ENCODE peak calls at places on chromosomes 11 and 22, in six cellular contexts. One of them, this sample, is unnamed.

GRCh38 chr11:65973439-65974110 is 12.0 kb downstream of the SART1 start:
- DNase-seq in activated CD4-positive, alpha-beta T cell treated with anti-CD3 and anti-CD28 coated beads for 24 hours: no peak
- DNase-seq in amniotic stem cell: no peak
- DNase-seq in occipital lobe: no peak
- DNase-seq in EH: peak; percentile 28
- DNase-seq in endothelial cell: no peak
- DNase-seq in this sample: no peak

GRCh38 chr11:26741036-26741435 is 19.2 kb upstream of the SLC5A12 start:
- DNase-seq in activated CD4-positive, alpha-beta T cell treated with anti-CD3 and anti-CD28 coated beads for 24 hours: no peak
- DNase-seq in amniotic stem cell: peak; percentile 81
- DNase-seq in occipital lobe: no peak
- DNase-seq in EH: peak; percentile 63
- DNase-seq in endothelial cell: no peak
- DNase-seq in this sample: peak; percentile 90

GRCh38 chr22:46239261-46240048 is 10.6 kb downstream of the CDPF1 start:
- DNase-seq in activated CD4-positive, alpha-beta T cell treated with anti-CD3 and anti-CD28 coated beads for 24 hours: no peak
- DNase-seq in amniotic stem cell: no peak
- DNase-seq in occipital lobe: no peak
- DNase-seq in EH: no peak
- DNase-seq in endothelial cell: no peak
- DNase-seq in this sample: no peak

GRCh38 chr22:20418211-20418788 is 19.3 kb downstream of the SCARF2 start:
- DNase-seq in activated CD4-positive, alpha-beta T cell treated with anti-CD3 and anti-CD28 coated beads for 24 hours: peak; percentile 58
- DNase-seq in amniotic stem cell: peak; percentile 68
- DNase-seq in occipital lobe: peak; percentile 73
- DNase-seq in EH: peak; percentile 88
- DNase-seq in endothelial cell: peak; percentile 76
- DNase-seq in this sample: peak; percentile 57

GRCh38 chr11:109033627-109034340 is 368.9 kb downstream of the DDX10 start:
- DNase-seq in activated CD4-positive, alpha-beta T cell treated with anti-CD3 and anti-CD28 coated beads for 24 hours: no peak
- DNase-seq in amniotic stem cell: peak; percentile 61
- DNase-seq in occipital lobe: no peak
- DNase-seq in EH: peak; percentile 94
- DNase-seq in endothelial cell: no peak
- DNase-seq in this sample: no peak

GRCh38 chr22:40746428-40747220 is 67.3 kb downstream of the MCHR1 start:
- DNase-seq in activated CD4-positive, alpha-beta T cell treated with anti-CD3 and anti-CD28 coated beads for 24 hours: no peak
- DNase-seq in amniotic stem cell: no peak
- DNase-seq in occipital lobe: no peak
- DNase-seq in EH: peak; percentile 22
- DNase-seq in endothelial cell: no peak
- DNase-seq in this sample: no peak

GRCh38 chr22:23903328-23903971 is 9.3 kb downstream of the MIF start:
- DNase-seq in activated CD4-positive, alpha-beta T cell treated with anti-CD3 and anti-CD28 coated beads for 24 hours: no peak
- DNase-seq in amniotic stem cell: no peak
- DNase-seq in occipital lobe: no peak
- DNase-seq in EH: no peak
- DNase-seq in endothelial cell: no peak
- DNase-seq in this sample: peak; percentile 69

GRCh38 chr22:37775785-37776638 is 31.7 kb upstream of the GCAT start:
- DNase-seq in activated CD4-positive, alpha-beta T cell treated with anti-CD3 and anti-CD28 coated beads for 24 hours: no peak
- DNase-seq in amniotic stem cell: no peak
- DNase-seq in occipital lobe: no peak
- DNase-seq in EH: peak; percentile 84
- DNase-seq in endothelial cell: no peak
- DNase-seq in this sample: no peak

GRCh38 chr11:76051937-76052336 is 154.4 kb downstream of the WNT11 start:
- DNase-seq in activated CD4-positive, alpha-beta T cell treated with anti-CD3 and anti-CD28 coated beads for 24 hours: no peak
- DNase-seq in amniotic stem cell: no peak
- DNase-seq in occipital lobe: no peak
- DNase-seq in EH: no peak
- DNase-seq in endothelial cell: no peak
- DNase-seq in this sample: no peak

GRCh38 chr11:57792870-57793269 is 31.3 kb downstream of the CTNND1 start:
- DNase-seq in activated CD4-positive, alpha-beta T cell treated with anti-CD3 and anti-CD28 coated beads for 24 hours: no peak
- DNase-seq in amniotic stem cell: no peak
- DNase-seq in occipital lobe: no peak
- DNase-seq in EH: no peak
- DNase-seq in endothelial cell: no peak
- DNase-seq in this sample: no peak

GRCh38 chr11:36091256-36091811 is 147.5 kb downstream of the LDLRAD3 start:
- DNase-seq in activated CD4-positive, alpha-beta T cell treated with anti-CD3 and anti-CD28 coated beads for 24 hours: no peak
- DNase-seq in amniotic stem cell: no peak
- DNase-seq in occipital lobe: no peak
- DNase-seq in EH: peak; percentile 78
- DNase-seq in endothelial cell: no peak
- DNase-seq in this sample: no peak

GRCh38 chr11:69158301-69159152 is 2.8 kb downstream of the SMIM38 start:
- DNase-seq in activated CD4-positive, alpha-beta T cell treated with anti-CD3 and anti-CD28 coated beads for 24 hours: no peak
- DNase-seq in amniotic stem cell: no peak
- DNase-seq in occipital lobe: no peak
- DNase-seq in EH: no peak
- DNase-seq in endothelial cell: no peak
- DNase-seq in this sample: no peak

GRCh38 chr11:60563553-60564235 is 48.5 kb downstream of the MS4A13 start:
- DNase-seq in activated CD4-positive, alpha-beta T cell treated with anti-CD3 and anti-CD28 coated beads for 24 hours: no peak
- DNase-seq in amniotic stem cell: no peak
- DNase-seq in occipital lobe: no peak
- DNase-seq in EH: no peak
- DNase-seq in endothelial cell: no peak
- DNase-seq in this sample: peak; percentile 29

GRCh38 chr11:19079643-19080440 is 19.3 kb upstream of the MRGPRX2 start:
- DNase-seq in activated CD4-positive, alpha-beta T cell treated with anti-CD3 and anti-CD28 coated beads for 24 hours: no peak
- DNase-seq in amniotic stem cell: peak; percentile 44
- DNase-seq in occipital lobe: peak; percentile 1
- DNase-seq in EH: peak; percentile 98
- DNase-seq in endothelial cell: no peak
- DNase-seq in this sample: no peak

GRCh38 chr11:15969701-15970329 is 386.5 kb downstream of the SOX6 start:
- DNase-seq in activated CD4-positive, alpha-beta T cell treated with anti-CD3 and anti-CD28 coated beads for 24 hours: no peak
- DNase-seq in amniotic stem cell: no peak
- DNase-seq in occipital lobe: no peak
- DNase-seq in EH: peak; percentile 72
- DNase-seq in endothelial cell: no peak
- DNase-seq in this sample: no peak

GRCh38 chr22:28230682-28231081 is 311.6 kb upstream of the PITPNB start:
- DNase-seq in activated CD4-positive, alpha-beta T cell treated with anti-CD3 and anti-CD28 coated beads for 24 hours: no peak
- DNase-seq in amniotic stem cell: no peak
- DNase-seq in occipital lobe: no peak
- DNase-seq in EH: peak; percentile 15
- DNase-seq in endothelial cell: no peak
- DNase-seq in this sample: no peak

GRCh38 chr22:20464096-20464614 is 26.5 kb upstream of the SCARF2 start:
- DNase-seq in activated CD4-positive, alpha-beta T cell treated with anti-CD3 and anti-CD28 coated beads for 24 hours: peak; percentile 26
- DNase-seq in amniotic stem cell: no peak
- DNase-seq in occipital lobe: no peak
- DNase-seq in EH: no peak
- DNase-seq in endothelial cell: no peak
- DNase-seq in this sample: no peak

GRCh38 chr11:92131289-92131890 is 93.2 kb upstream of the FAT3 start:
- DNase-seq in activated CD4-positive, alpha-beta T cell treated with anti-CD3 and anti-CD28 coated beads for 24 hours: no peak
- DNase-seq in amniotic stem cell: no peak
- DNase-seq in occipital lobe: no peak
- DNase-seq in EH: peak; percentile 77
- DNase-seq in endothelial cell: no peak
- DNase-seq in this sample: no peak

GRCh38 chr11:86727105-86727504 is 54.7 kb upstream of the ME3 start:
- DNase-seq in activated CD4-positive, alpha-beta T cell treated with anti-CD3 and anti-CD28 coated beads for 24 hours: no peak
- DNase-seq in amniotic stem cell: no peak
- DNase-seq in occipital lobe: no peak
- DNase-seq in EH: no peak
- DNase-seq in endothelial cell: no peak
- DNase-seq in this sample: no peak

GRCh38 chr11:8068605-8069221 is 12.3 kb upstream of the TUB start:
- DNase-seq in activated CD4-positive, alpha-beta T cell treated with anti-CD3 and anti-CD28 coated beads for 24 hours: no peak
- DNase-seq in amniotic stem cell: peak; percentile 40
- DNase-seq in occipital lobe: no peak
- DNase-seq in EH: peak; percentile 88
- DNase-seq in endothelial cell: no peak
- DNase-seq in this sample: peak; percentile 16

GRCh38 chr11:62116458-62116857 is 7.4 kb upstream of the INCENP start:
- DNase-seq in activated CD4-positive, alpha-beta T cell treated with anti-CD3 and anti-CD28 coated beads for 24 hours: no peak
- DNase-seq in amniotic stem cell: no peak
- DNase-seq in occipital lobe: no peak
- DNase-seq in EH: peak; percentile 19
- DNase-seq in endothelial cell: no peak
- DNase-seq in this sample: no peak

GRCh38 chr11:10909141-10909883 is 51.5 kb upstream of the ZBED5 start:
- DNase-seq in activated CD4-positive, alpha-beta T cell treated with anti-CD3 and anti-CD28 coated beads for 24 hours: no peak
- DNase-seq in amniotic stem cell: no peak
- DNase-seq in occipital lobe: no peak
- DNase-seq in EH: peak; percentile 77
- DNase-seq in endothelial cell: no peak
- DNase-seq in this sample: no peak

GRCh38 chr11:88345408-88345807 is 7.9 kb upstream of the CTSC start:
- DNase-seq in activated CD4-positive, alpha-beta T cell treated with anti-CD3 and anti-CD28 coated beads for 24 hours: no peak
- DNase-seq in amniotic stem cell: no peak
- DNase-seq in occipital lobe: no peak
- DNase-seq in EH: peak; percentile 53
- DNase-seq in endothelial cell: no peak
- DNase-seq in this sample: no peak

This sample was measured in NCI-H345.